ENCODE peak calls at places on chromosomes 3 and 15, in nine cellular contexts. A is ovary, H is right lobe of liver, J is uterus, R is endothelial cell of umbilical vein, E is stomach, I is testis, O is tibial nerve, G is heart left ventricle. K is an unnamed sample. For H3K4me1, the result is how much of the 10 kb centered on the place peaks cover.

GRCh38 chr3:173617490-173617889 is 219.9 kb downstream of the NLGN1 start:
- DNase-seq in I (no peak), R (no peak), O (no peak), J (no peak), G (peak), H (no peak), A (no peak), E (peak), K (peak)

GRCh38 chr3:102339671-102340070 is 95.1 kb upstream of the ZPLD1 start:
- DNase-seq in R (no peak), E (no peak), J (no peak), O (no peak), H (no peak), G (no peak), I (no peak), A (no peak), K (no peak)

GRCh38 chr3:25471081-25471768 is 43.2 kb downstream of the RARB start:
- DNase-seq in J (no peak), H (no peak), E (no peak), R (peak), G (no peak), O (no peak), I (no peak), A (no peak), K (no peak)

GRCh38 chr15:64855206-64856000 is 13.7 kb downstream of the PLEKHO2 start:
- DNase-seq in E (no peak), G (no peak), R (no peak), I (no peak), J (no peak), H (no peak), A (no peak), O (no peak), K (no peak)

GRCh38 chr3:121660356-121661171 is at the start of gene HCLS1:
- DNase-seq in O (peak), R (peak), J (no peak), H (peak), E (peak), I (peak), G (peak), A (no peak), K (peak)

GRCh38 chr15:101648356-101648755 is 3.8 kb downstream of the TM2D3 start:
- DNase-seq in J (no peak), R (no peak), E (no peak), H (no peak), I (no peak), A (no peak), G (no peak), O (no peak), K (no peak)

GRCh38 chr3:50194903-50195500 is 3.6 kb downstream of the GNAT1 start:
- DNase-seq in H (peak), O (no peak), J (no peak), I (no peak), A (no peak), G (no peak), E (no peak), R (no peak), K (no peak)

GRCh38 chr3:171345112-171345843 is 114.9 kb downstream of the TNIK start:
- DNase-seq in E (no peak), H (no peak), O (no peak), J (no peak), A (no peak), R (peak), G (no peak), I (no peak), K (no peak)

GRCh38 chr15:88636039-88636438 is 2.8 kb upstream of the ISG20 start:
- DNase-seq in I (no peak), E (peak), H (no peak), R (no peak), G (no peak), O (no peak), J (no peak), A (no peak), K (no peak)

GRCh38 chr3:31425401-31425800 is 107.3 kb upstream of the STT3B start:
- DNase-seq in I (no peak), O (no peak), E (no peak), A (no peak), H (no peak), R (no peak), J (no peak), G (no peak), K (no peak)

GRCh38 chr15:89778861-89779260 is 2.7 kb downstream of the MESP2 start:
- DNase-seq in J (no peak), H (no peak), O (no peak), E (no peak), G (no peak), I (no peak), R (no peak), A (no peak), K (no peak)

GRCh38 chr3:72563690-72564370 is 284.4 kb downstream of the SHQ1 start:
- DNase-seq in R (no peak), I (no peak), A (no peak), E (no peak), H (no peak), G (no peak), O (no peak), J (no peak), K (no peak)

GRCh38 chr15:71596672-71597071 is 213.7 kb upstream of the NR2E3 start:
- DNase-seq in J (peak), H (peak), R (no peak), G (peak), O (peak), I (peak), A (peak), E (peak), K (peak)

GRCh38 chr3:108106449-108106848 is 15.6 kb upstream of the CD47 start:
- DNase-seq in A (no peak), O (no peak), E (no peak), I (no peak), H (no peak), G (no peak), J (no peak), R (no peak), K (no peak)

GRCh38 chr3:40915346-40915865 is 283.9 kb upstream of the CTNNB1 start:
- DNase-seq in I (no peak), O (no peak), E (no peak), A (no peak), G (no peak), J (no peak), R (no peak), H (no peak), K (no peak)

GRCh38 chr15:33032053-33032452 is 162.5 kb downstream of the FMN1 start:
- DNase-seq in E (no peak), J (no peak), I (no peak), G (no peak), R (no peak), H (no peak), O (no peak), A (no peak), K (no peak)

GRCh38 chr15:89646416-89647141 is 8.7 kb downstream of the KIF7 start:
- DNase-seq in I (no peak), O (no peak), A (no peak), H (no peak), E (no peak), J (no peak), R (no peak), G (peak), K (no peak)

GRCh38 chr3:155014953-155015352 is 65.2 kb upstream of the MME start:
- DNase-seq in R (no peak), H (no peak), O (no peak), A (no peak), I (no peak), G (no peak), J (no peak), E (no peak), K (no peak)

GRCh38 chr3:171556133-171556532 is 95.9 kb upstream of the TNIK start:
- DNase-seq in R (no peak), H (no peak), A (no peak), E (no peak), G (peak), O (no peak), J (no peak), I (peak), K (peak)

GRCh38 chr3:182305881-182306665 is 487.2 kb upstream of the ATP11B start:
- DNase-seq in O (no peak), G (no peak), H (no peak), R (no peak), I (no peak), J (no peak), E (no peak), A (no peak), K (no peak)

GRCh38 chr3:27072943-27073725 is 296.0 kb downstream of the NEK10 start:
- DNase-seq in O (no peak), I (no peak), H (no peak), E (no peak), G (no peak), R (no peak), J (no peak), A (no peak), K (no peak)

GRCh38 chr15:99605490-99605931 is 39.7 kb downstream of the MEF2A start:
- DNase-seq in R (no peak), O (no peak), E (no peak), J (no peak), G (no peak), I (no peak), A (no peak), H (no peak), K (no peak)

GRCh38 chr3:82222401-82222800 is 461.0 kb upstream of the GBE1 start:
- DNase-seq in O (no peak), E (no peak), G (no peak), I (no peak), A (no peak), J (no peak), H (no peak), R (no peak), K (no peak)

GRCh38 chr15:31202953-31203352 is 101.4 kb upstream of the TRPM1 start:
- DNase-seq in G (no peak), E (no peak), J (no peak), R (no peak), I (no peak), H (no peak), O (no peak), A (no peak), K (no peak)

GRCh38 chr3:153066983-153067382 is 95.0 kb upstream of the RAP2B start:
- DNase-seq in H (no peak), J (no peak), E (no peak), R (no peak), A (no peak), O (no peak), G (no peak), I (no peak), K (no peak)

GRCh38 chr15:80695099-80695910 is at the start of gene ABHD17C:
- DNase-seq in I (peak), R (peak), A (peak), E (peak), O (peak), J (peak), G (peak), H (peak), K (peak)

GRCh38 chr3:45029661-45030060 is 3.6 kb downstream of the CLEC3B start:
- DNase-seq in E (no peak), I (no peak), J (no peak), O (no peak), G (no peak), H (no peak), R (no peak), A (no peak), K (no peak)

GRCh38 chr15:44468713-44469385 is 41.4 kb downstream of the CTDSPL2 start:
- DNase-seq in J (no peak), O (no peak), H (no peak), I (no peak), A (no peak), E (no peak), G (no peak), R (peak), K (no peak)

GRCh38 chr15:80878242-80878866 is 99.2 kb downstream of the CEMIP start:
- DNase-seq in I (no peak), G (no peak), R (no peak), H (no peak), J (no peak), O (no peak), A (no peak), E (no peak), K (no peak)

DNA sequence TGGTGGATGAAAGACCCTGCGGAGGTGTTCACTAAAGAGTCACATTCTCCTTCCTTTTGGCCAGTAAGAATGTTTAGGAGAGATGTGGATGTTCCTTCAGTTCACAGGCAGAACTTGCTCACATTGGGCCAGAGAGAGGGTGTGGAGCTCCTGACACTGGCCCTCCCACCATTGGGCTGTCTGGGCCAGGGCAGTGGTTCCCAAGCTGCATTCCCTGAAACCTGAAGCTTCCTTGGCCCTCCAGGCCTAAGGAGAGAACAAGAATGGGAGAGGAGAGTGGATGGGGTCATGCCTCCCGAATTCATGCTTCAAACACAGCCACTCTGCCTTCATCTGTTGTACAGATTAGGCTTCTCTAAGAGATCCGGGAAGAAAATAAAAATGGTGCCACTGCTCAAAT is 257.4 kb downstream of the RORA start:
- DNase-seq in O (no peak), R (no peak), G (no peak), I (no peak), H (no peak), E (no peak), A (no peak), J (no peak), K (no peak)
- H3K4me1 ChIP-seq in O (under half), R (half or more), G (under half), I (under half), H (under half), E (under half), A (under half), J (under half), K (under half)

GRCh38 chr15:37016287-37016686 is 84.1 kb downstream of the MEIS2 start:
- DNase-seq in G (no peak), E (no peak), H (no peak), R (no peak), J (peak), O (peak), A (peak), I (peak), K (peak)
- H3K27ac ChIP-seq in G (peak), E (peak), H (no peak), R (no peak), J (peak), O (no peak), A (peak), I (no peak), K (peak)

DNA sequence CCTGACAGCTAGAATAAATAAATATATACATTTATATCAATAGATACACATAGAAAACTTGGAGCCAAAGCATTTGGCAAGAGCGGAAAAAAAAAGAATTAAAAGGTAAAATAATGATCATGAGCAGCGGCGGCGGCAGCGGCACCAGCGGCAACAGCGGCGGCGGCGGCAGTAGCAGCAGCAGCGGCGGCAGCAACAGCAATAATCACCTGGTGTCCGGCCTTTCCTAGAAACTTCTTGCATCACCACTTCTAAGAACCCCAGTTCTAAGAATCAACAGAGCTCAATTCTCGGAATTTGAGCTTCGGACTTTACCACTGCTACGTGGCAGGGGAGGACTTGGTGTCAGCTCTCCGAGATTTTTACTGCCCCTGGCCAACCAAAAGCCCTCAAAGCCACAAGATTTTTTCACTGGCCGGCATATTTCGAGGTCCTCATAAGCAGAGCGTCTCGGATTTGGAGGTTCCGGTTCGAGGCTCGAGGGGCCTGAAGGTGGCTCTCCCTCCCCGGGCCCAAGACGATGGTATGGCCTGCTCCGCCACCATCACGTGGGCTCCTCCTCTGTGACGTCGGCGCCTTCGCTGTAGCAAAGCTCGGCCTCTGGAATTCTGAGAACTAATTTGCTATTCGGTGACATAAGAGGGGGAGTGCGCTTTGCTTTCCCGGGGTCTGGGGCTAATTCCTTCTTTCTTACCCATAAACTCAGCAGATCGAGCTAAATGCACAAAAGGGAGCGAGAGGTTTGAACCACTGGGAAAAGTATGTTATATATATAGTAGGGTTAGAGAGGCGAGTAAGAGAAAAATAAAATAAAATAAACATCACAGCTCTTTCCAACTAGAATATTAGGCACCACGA is at the start of gene BCL6:
- DNase-seq in A (peak), O (peak), I (peak), J (peak), H (peak), G (peak), E (peak), R (peak), K (peak)
- TF ChIP-seq POLR2A in A (peak), O (peak), I (peak), J (peak), H (peak), G (peak), E (no peak), R (peak), K (peak)

GRCh38 chr3:150742141-150742523 is 20.8 kb downstream of the SIAH2 start:
- DNase-seq in O (no peak), R (no peak), H (no peak), E (no peak), G (no peak), A (no peak), J (no peak), I (no peak), K (no peak)
- H3K4me1 ChIP-seq in O (half or more), R (under half), H (half or more), E (half or more), G (under half), A (under half), J (under half), I (under half), K (half or more)

DNA sequence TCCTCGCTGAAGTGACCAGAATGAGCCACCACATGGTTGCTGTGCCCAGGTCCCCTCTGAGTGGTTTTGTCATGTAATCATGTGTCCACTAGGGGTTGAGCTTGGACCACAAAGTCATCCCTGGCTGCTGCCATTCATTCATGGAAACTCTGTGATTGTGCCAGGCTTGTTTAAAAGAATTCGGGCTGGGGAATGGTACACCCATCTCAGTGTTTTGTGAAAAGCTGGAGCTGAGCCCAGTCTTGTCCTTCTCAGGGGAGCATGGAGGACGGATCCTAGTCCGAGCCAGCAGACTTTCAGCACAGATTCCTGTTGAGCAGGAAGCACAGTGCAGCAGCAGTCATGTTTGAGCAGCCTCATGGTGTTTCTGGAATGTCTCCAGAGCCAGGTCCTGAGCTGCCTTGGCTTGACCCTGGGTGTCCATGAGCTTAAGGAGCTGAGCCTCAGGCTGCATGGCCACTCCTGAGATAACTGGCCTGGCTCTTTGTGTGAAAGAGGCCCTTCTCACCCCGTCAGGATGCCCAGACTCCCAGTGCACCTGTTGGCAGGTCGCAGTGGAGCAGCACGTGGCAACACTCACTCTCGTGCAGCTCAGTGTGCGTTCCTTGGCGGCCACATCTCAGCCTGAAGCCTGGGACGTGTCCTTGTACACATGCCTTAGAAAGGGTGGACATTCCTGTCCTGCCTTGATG is 260.3 kb upstream of the TPM1 start:
- DNase-seq in A (peak), I (peak), J (peak), E (peak), G (peak), H (no peak), O (peak), R (peak), K (peak)
- H3K27ac ChIP-seq in A (no peak), I (no peak), J (no peak), E (no peak), G (peak), H (no peak), O (no peak), R (no peak), K (no peak)